ENCODE peak calls at places on chromosomes 5 and 9, in eight cellular contexts. E is A549, H is suprapubic skin, O is ovary, Q is tibial nerve, N is HepG2, T is SK-N-SH, D is sigmoid colon. X is an unnamed sample. For H3K4me1, the result is how much of the 10 kb centered on the place peaks cover.

GRCh38 chr5:128082551-128083032 is 974 bp upstream of the SLC12A2 start:
- DNase-seq in E (no peak), H (no peak), O (no peak), Q (peak), N (no peak), T (no peak), D (no peak), X (no peak)

GRCh38 chr9:132586830-132587483 is 4.6 kb downstream of the BARHL1 start:
- DNase-seq in E (no peak), H (no peak), O (no peak), Q (no peak), N (no peak), T (peak), D (no peak), X (peak)

GRCh38 chr5:108061941-108062340 is 320.0 kb downstream of the FBXL17 start:
- DNase-seq in E (no peak), H (no peak), O (no peak), Q (no peak), N (no peak), T (no peak), D (no peak), X (no peak)

GRCh38 chr5:157252741-157253465 is 13.0 kb upstream of the CYFIP2 start:
- DNase-seq in E (no peak), H (no peak), O (no peak), Q (no peak), N (no peak), T (peak), D (no peak), X (peak)

GRCh38 chr5:107196500-107196899 is 474.2 kb downstream of the EFNA5 start:
- DNase-seq in E (no peak), H (no peak), O (no peak), Q (no peak), N (no peak), T (no peak), D (no peak), X (no peak)

GRCh38 chr9:101601904-101602765 is 7.4 kb upstream of the PPP3R2 start:
- DNase-seq in E (peak), H (no peak), O (no peak), Q (peak), N (peak), T (peak), D (no peak), X (no peak)

GRCh38 chr5:93705896-93706295 is 35.5 kb downstream of the POU5F2 start:
- DNase-seq in E (no peak), H (no peak), O (no peak), Q (no peak), N (no peak), T (no peak), D (no peak), X (no peak)

GRCh38 chr5:135075621-135076585 is 41.9 kb upstream of the PITX1 start:
- DNase-seq in E (no peak), H (peak), O (no peak), Q (no peak), N (no peak), T (no peak), D (peak), X (no peak)

GRCh38 chr5:96177303-96177869 is 215.7 kb upstream of the ELL2 start:
- DNase-seq in E (no peak), H (no peak), O (no peak), Q (no peak), N (peak), T (peak), D (no peak), X (no peak)

GRCh38 chr9:95023217-95024003 is 294.1 kb downstream of the FANCC start:
- DNase-seq in E (peak), H (no peak), O (no peak), Q (no peak), N (peak), T (no peak), D (no peak), X (peak)

GRCh38 chr5:19492861-19493260 is 495.1 kb downstream of the CDH18 start:
- DNase-seq in E (no peak), H (no peak), O (no peak), Q (no peak), N (no peak), T (no peak), D (no peak), X (no peak)

GRCh38 chr5:105460721-105461120 is 1898.1 kb upstream of the NUDT12 start:
- DNase-seq in E (no peak), H (no peak), O (no peak), Q (no peak), N (no peak), T (no peak), D (no peak), X (no peak)

GRCh38 chr9:79129865-79130480 is 441.8 kb upstream of the TLE4 start:
- DNase-seq in E (peak), H (no peak), O (peak), Q (peak), N (peak), T (peak), D (no peak), X (peak)

GRCh38 chr5:151670953-151671636 is 15.6 kb downstream of the SPARC start:
- DNase-seq in E (no peak), H (no peak), O (no peak), Q (no peak), N (no peak), T (no peak), D (no peak), X (no peak)

GRCh38 chr5:151675956-151676712 is 10.6 kb downstream of the SPARC start:
- DNase-seq in E (no peak), H (no peak), O (no peak), Q (no peak), N (no peak), T (no peak), D (peak), X (no peak)

GRCh38 chr5:151675225-151675955 is 11.3 kb downstream of the SPARC start:
- DNase-seq in E (no peak), H (no peak), O (no peak), Q (no peak), N (no peak), T (no peak), D (peak), X (no peak)

GRCh38 chr5:151671979-151672378 is 14.7 kb downstream of the SPARC start:
- DNase-seq in E (no peak), H (no peak), O (no peak), Q (no peak), N (no peak), T (no peak), D (no peak), X (peak)

DNA sequence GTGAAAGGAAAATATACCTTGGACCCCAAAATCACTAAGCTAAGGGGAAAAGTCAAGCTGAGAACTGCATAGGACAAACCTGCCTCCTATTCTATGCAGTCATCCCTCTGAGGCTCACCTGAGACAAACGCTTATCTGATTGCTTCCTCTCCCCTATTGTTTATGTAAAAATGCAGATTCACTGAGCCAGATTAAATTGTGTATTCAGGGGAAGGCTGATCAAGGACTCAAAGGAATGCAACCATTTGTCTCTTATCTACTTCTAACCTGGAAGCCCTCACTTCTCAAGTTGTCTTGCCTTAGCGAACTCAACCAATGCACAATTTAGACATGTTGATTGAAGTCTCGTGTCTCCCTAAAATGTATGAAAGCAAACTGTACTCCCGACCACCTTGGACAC is 13.3 kb downstream of the SPARC start:
- DNase-seq in E (no peak), H (no peak), O (no peak), Q (no peak), N (no peak), T (no peak), D (no peak), X (no peak)
- H3K4me1 ChIP-seq in E (under half), H (half or more), O (half or more), Q (under half), N (under half), T (under half), D (half or more), X (half or more)

DNA sequence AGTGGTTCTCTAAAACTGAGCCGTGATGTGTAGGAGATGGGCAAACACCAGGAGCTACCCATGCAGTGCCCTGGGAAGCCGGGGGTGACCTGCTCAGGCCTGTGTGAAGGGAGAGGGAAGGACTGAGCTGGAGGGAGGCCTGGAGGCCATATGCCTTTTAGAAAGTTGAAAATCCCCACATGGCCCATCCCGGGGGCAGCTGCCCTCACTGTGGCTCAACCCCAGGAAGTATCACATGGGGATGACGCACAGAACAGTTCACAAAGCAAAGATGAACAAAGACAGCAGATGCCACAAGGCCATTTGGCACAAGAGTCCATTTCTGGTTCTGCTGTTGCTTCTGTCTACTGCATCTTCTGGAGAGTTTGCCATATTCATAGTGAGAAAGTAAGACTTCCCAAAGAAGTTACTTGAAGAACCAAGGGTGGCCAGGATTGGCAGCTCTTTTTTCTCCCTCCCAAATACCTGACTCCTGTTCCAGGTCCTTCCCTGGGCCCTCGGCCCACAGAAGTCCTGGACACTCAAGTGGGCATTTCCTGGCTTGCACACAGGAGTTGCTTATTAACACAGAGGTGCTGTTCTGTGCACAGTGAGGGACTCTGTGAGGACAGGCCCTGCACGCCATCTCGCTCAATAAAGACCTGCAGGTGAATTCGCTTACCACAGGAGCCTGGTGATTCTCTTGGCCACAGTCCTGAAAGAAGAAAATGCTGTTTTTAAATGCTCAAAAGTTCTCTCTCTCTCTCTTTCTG is 25.1 kb downstream of the ACSL6 start:
- DNase-seq in E (no peak), H (no peak), O (no peak), Q (no peak), N (no peak), T (no peak), D (no peak), X (no peak)
- TF ChIP-seq EP300 in E (no peak), H (no peak), O (no peak), Q (no peak), N (no peak), T (no peak), D (no peak), X (no peak)

DNA sequence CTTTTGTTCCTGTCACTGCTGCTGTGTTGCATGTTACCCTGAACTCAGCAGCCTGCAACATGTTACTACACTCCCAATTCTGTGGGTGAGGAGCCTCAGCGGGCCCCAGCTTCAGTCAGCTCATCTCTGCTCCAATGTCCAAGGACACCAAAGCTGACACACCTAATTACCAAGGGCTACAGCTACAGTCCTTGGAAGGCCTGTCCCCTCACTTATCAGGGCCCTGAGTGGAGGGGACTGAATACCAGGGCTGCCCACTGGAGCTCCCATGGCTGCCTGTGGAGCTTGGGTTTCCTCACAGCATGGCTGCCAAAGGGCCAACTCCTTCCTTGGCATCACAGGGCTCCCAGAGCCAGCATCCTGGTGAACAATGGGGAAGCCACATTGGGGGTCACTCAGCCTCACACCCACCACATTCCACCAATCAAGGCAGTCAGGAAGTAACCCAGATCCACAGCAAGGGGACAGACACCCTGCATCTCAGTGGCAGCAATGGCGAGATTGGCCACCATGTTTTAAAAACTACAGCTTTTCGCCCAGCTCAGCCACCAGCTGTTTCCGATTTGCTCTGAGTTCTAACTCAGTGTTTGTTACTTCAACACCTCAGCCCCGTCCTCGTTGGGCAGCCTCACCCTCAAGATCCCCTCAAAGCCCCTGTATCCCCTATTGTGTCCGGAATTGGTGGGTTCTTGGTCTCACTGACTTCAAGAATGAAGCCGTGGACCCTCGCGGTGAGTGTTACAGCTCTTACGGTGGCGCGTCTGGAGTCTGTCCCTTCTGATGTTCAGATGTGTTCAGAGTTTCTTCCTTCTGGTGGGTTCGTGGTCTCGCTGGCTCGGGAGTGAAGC is 18.9 kb downstream of the SEMA4D start:
- DNase-seq in E (no peak), H (no peak), O (no peak), Q (no peak), N (no peak), T (no peak), D (peak), X (no peak)
- H3K4me3 ChIP-seq in E (no peak), H (no peak), O (no peak), Q (no peak), N (no peak), T (no peak), D (no peak), X (no peak)

GRCh38 chr5:137565450-137565849 is 66.3 kb upstream of the SPOCK1 start:
- DNase-seq in E (no peak), H (no peak), O (no peak), Q (no peak), N (no peak), T (no peak), D (no peak), X (no peak)

GRCh38 chr5:137564475-137564961 is 65.4 kb upstream of the SPOCK1 start:
- DNase-seq in E (no peak), H (no peak), O (no peak), Q (no peak), N (no peak), T (no peak), D (no peak), X (no peak)

GRCh38 chr5:137566780-137567179 is 67.7 kb upstream of the SPOCK1 start:
- DNase-seq in E (no peak), H (no peak), O (no peak), Q (no peak), N (no peak), T (peak), D (no peak), X (no peak)

GRCh38 chr5:137566118-137566541 is 67.0 kb upstream of the SPOCK1 start:
- DNase-seq in E (no peak), H (no peak), O (no peak), Q (no peak), N (no peak), T (no peak), D (no peak), X (no peak)

GRCh38 chr5:137567226-137567625 is 68.1 kb upstream of the SPOCK1 start:
- DNase-seq in E (no peak), H (no peak), O (no peak), Q (no peak), N (no peak), T (peak), D (no peak), X (no peak)
- H3K4me1 ChIP-seq in E (under half), H (under half), O (under half), Q (under half), N (under half), T (half or more), D (under half), X (under half)

DNA sequence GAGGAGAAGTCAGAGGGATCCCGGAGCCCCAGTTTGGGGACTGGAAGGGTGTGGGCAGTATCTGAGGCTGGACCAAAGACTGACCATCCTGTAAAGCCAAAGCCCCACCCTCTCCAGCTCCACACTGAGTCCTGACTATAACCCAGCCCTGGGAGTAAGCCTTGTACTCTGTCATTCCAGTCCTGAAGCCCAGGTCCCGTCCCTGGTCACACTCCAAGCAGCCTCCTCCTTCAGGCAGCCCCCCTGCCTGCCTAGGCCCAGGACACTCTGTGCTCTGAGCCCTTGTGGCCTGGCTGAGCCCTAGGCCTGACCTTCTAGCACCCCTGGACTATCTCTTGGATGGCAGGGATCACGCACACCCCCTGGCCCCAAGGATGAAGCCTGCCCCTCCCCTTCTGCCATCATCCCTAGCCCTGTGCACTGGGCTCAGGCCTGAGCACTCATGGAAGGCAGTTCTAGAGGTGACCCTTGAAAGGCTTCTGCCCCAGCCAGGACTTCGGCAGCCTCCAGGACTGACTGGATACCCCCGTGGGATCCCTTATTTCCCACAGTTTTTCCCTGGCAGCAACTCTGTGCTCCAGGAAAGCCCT is 28.0 kb upstream of the ENHO start:
- DNase-seq in E (no peak), H (no peak), O (no peak), Q (no peak), N (no peak), T (peak), D (peak), X (peak)
- TF ChIP-seq EP300 in E (no peak), H (no peak), O (no peak), Q (no peak), N (no peak), T (no peak), D (no peak), X (no peak)

GRCh38 chr9:124006448-124007156 is 5.0 kb upstream of the LHX2 start:
- DNase-seq in E (no peak), H (peak), O (no peak), Q (no peak), N (no peak), T (no peak), D (no peak), X (no peak)

GRCh38 chr9:124007157-124007460 is 4.5 kb upstream of the LHX2 start:
- DNase-seq in E (no peak), H (no peak), O (no peak), Q (no peak), N (no peak), T (no peak), D (no peak), X (no peak)

GRCh38 chr9:124003636-124004349 is 7.8 kb upstream of the LHX2 start:
- DNase-seq in E (no peak), H (no peak), O (no peak), Q (no peak), N (no peak), T (no peak), D (no peak), X (no peak)

GRCh38 chr9:124004608-124005007 is 7.0 kb upstream of the LHX2 start:
- DNase-seq in E (no peak), H (no peak), O (no peak), Q (no peak), N (no peak), T (no peak), D (no peak), X (no peak)

DNA sequence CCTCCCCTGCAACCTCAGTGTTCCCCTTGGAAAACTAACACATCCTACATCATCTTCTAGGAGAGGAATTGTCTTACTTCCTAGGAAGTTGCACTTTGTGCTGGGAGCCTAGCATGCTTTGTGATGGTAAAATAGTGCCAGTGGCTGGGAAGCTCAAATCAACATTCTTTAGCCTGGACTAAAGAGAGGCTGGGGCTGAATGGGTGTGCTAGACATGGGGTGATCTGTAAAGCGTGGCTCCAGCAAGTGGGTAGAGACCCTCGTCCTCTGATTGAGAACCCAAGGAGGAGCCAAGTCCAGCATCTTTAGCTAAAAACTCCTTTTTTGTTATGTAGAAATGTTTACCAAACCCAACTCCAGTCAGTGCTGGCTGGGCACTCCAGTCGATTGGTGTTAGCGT is 6.2 kb upstream of the LHX2 start:
- DNase-seq in E (no peak), H (peak), O (no peak), Q (no peak), N (no peak), T (no peak), D (no peak), X (no peak)
- H3K4me3 ChIP-seq in E (no peak), H (no peak), O (no peak), Q (no peak), N (no peak), T (no peak), D (no peak), X (no peak)

DNA sequence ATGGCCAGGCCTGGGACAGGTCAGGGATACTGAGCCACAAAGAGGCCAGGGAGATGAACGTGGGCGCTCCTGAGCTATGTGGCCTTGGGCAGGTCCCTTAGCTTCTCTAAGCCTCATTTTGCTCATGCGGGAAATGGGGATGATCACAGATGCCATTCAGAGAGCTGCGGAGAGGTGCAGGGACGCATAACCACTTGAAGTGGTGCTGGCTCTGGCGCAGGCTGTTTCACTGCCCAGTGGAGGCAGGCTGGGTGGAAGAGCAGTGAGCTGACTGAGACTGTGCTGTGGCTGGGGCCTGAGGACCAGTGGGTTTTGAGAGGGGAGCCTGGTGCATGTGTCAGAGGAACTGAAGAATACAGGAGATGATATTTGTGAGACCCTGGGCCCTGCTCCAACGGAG is 18.4 kb downstream of the CXXC5 start:
- DNase-seq in E (no peak), H (no peak), O (no peak), Q (no peak), N (no peak), T (no peak), D (no peak), X (no peak)
- H3K4me1 ChIP-seq in E (half or more), H (half or more), O (under half), Q (under half), N (half or more), T (half or more), D (half or more), X (half or more)

GRCh38 chr5:153953411-153953810 is 85.3 kb downstream of the FAM114A2 start:
- DNase-seq in E (no peak), H (no peak), O (no peak), Q (no peak), N (no peak), T (no peak), D (no peak), X (no peak)

GRCh38 chr5:153959134-153959957 is 79.4 kb downstream of the FAM114A2 start:
- DNase-seq in E (peak), H (no peak), O (no peak), Q (no peak), N (no peak), T (no peak), D (no peak), X (no peak)

GRCh38 chr5:153952893-153953292 is 85.8 kb downstream of the FAM114A2 start:
- DNase-seq in E (no peak), H (no peak), O (no peak), Q (no peak), N (no peak), T (no peak), D (no peak), X (no peak)

GRCh38 chr5:153960269-153961215 is 78.2 kb downstream of the FAM114A2 start:
- DNase-seq in E (no peak), H (no peak), O (no peak), Q (no peak), N (no peak), T (no peak), D (no peak), X (no peak)

GRCh38 chr5:153957205-153957604 is 81.5 kb downstream of the FAM114A2 start:
- DNase-seq in E (no peak), H (no peak), O (no peak), Q (no peak), N (no peak), T (no peak), D (no peak), X (no peak)
- TF ChIP-seq EP300 in E (no peak), H (no peak), O (no peak), Q (no peak), N (no peak), T (no peak), D (no peak), X (no peak)

X was measured in upper lobe of left lung.